ENCODE peak calls at places on chromosomes 4 and X, in five cellular contexts. J is caudate nucleus, G is kidney epithelial cell, D is AG04450, A is AG08396. I is an unnamed sample.

GRCh38 chrX:106894392-106894909 is 8.7 kb downstream of the RIPPLY1 start:
- DNase-seq in J (peak; percentile 2), G (no peak), D (peak; percentile 30), A (peak; percentile 71), I (peak; percentile 33)

GRCh38 chrX:97766496-97767095 is 882.9 kb downstream of the RPA4 start:
- DNase-seq in J (no peak), G (no peak), D (no peak), A (no peak), I (no peak)

GRCh38 chr4:19478791-19479190 is 772.9 kb upstream of the SLIT2 start:
- DNase-seq in J (no peak), G (no peak), D (peak; percentile 27), A (peak; percentile 13), I (no peak)

GRCh38 chr4:2062808-2063524 is 3.8 kb downstream of the NAT8L start:
- DNase-seq in J (no peak), G (no peak), D (no peak), A (no peak), I (no peak)

GRCh38 chr4:76342191-76342590 is 35.7 kb downstream of the STBD1 start:
- DNase-seq in J (no peak), G (peak; percentile 18), D (no peak), A (no peak), I (no peak)

GRCh38 chr4:180669637-180670036 is 1573.6 kb upstream of the TENM3 start:
- DNase-seq in J (no peak), G (peak; percentile 93), D (no peak), A (no peak), I (no peak)

GRCh38 chr4:106502106-106502699 is 133.6 kb upstream of the GIMD1 start:
- DNase-seq in J (no peak), G (peak; percentile 14), D (peak; percentile 7), A (peak; percentile 59), I (no peak)

GRCh38 chr4:74755486-74755885 is 38.8 kb downstream of the BTC start:
- DNase-seq in J (no peak), G (no peak), D (no peak), A (peak; percentile 23), I (no peak)

GRCh38 chr4:8201341-8201781 is 2.3 kb downstream of the SH3TC1 start:
- DNase-seq in J (no peak), G (no peak), D (no peak), A (no peak), I (no peak)

GRCh38 chrX:129565046-129565649 is 25.1 kb downstream of the OCRL start:
- DNase-seq in J (no peak), G (no peak), D (no peak), A (no peak), I (no peak)

GRCh38 chr4:38150021-38150671 is 189.9 kb downstream of the PTTG2 start:
- DNase-seq in J (no peak), G (no peak), D (no peak), A (no peak), I (no peak)

GRCh38 chr4:176949022-176949421 is 156.3 kb upstream of the VEGFC start:
- DNase-seq in J (no peak), G (no peak), D (peak; percentile 86), A (peak; percentile 64), I (no peak)

GRCh38 chr4:174600391-174600790 is 78.1 kb upstream of the HPGD start:
- DNase-seq in J (no peak), G (no peak), D (no peak), A (no peak), I (no peak)

GRCh38 chr4:188171551-188171950 is 32.3 kb downstream of the TRIML1 start:
- DNase-seq in J (no peak), G (no peak), D (no peak), A (no peak), I (no peak)

GRCh38 chr4:107826427-107826980 is 1.8 kb downstream of the SGMS2 start:
- DNase-seq in J (no peak), G (peak; percentile 60), D (no peak), A (no peak), I (no peak)

GRCh38 chr4:86857341-86858052 is 8.3 kb upstream of the SLC10A6 start:
- DNase-seq in J (no peak), G (no peak), D (no peak), A (no peak), I (no peak)

GRCh38 chr4:36192922-36193321 is 51.4 kb downstream of the ARAP2 start:
- DNase-seq in J (no peak), G (no peak), D (no peak), A (no peak), I (no peak)

GRCh38 chr4:109729155-109729562 is 711 bp downstream of the PLA2G12A start:
- DNase-seq in J (no peak), G (no peak), D (no peak), A (no peak), I (no peak)

GRCh38 chrX:16114640-16115039 is 8.7 kb upstream of the GRPR start:
- DNase-seq in J (no peak), G (no peak), D (peak; percentile 45), A (no peak), I (no peak)

GRCh38 chr4:111464251-111465045 is 680.8 kb upstream of the FAM241A start:
- DNase-seq in J (no peak), G (no peak), D (no peak), A (no peak), I (no peak)

GRCh38 chrX:13001961-13002671 is 27.2 kb downstream of the TMSB4X start:
- DNase-seq in J (no peak), G (no peak), D (no peak), A (no peak), I (no peak)

GRCh38 chrX:128622296-128622695 is 570.1 kb upstream of the ACTRT1 start:
- DNase-seq in J (no peak), G (no peak), D (no peak), A (no peak), I (no peak)

GRCh38 chr4:26372525-26373172 is 51.8 kb downstream of the RBPJ start:
- DNase-seq in J (no peak), G (peak; percentile 29), D (peak; percentile 21), A (no peak), I (no peak)

GRCh38 chr4:8917868-8918783 is 46.5 kb upstream of the HMX1 start:
- DNase-seq in J (no peak), G (peak; percentile 0), D (no peak), A (peak; percentile 79), I (peak; percentile 38)

GRCh38 chr4:5504486-5504885 is 203.9 kb downstream of the EVC2 start:
- DNase-seq in J (no peak), G (no peak), D (no peak), A (no peak), I (no peak)

GRCh38 chr4:173522874-173523395 is 7.1 kb downstream of the HAND2 start:
- DNase-seq in J (no peak), G (no peak), D (no peak), A (no peak), I (no peak)

GRCh38 chrX:68832516-68833447 is 4.0 kb downstream of the EFNB1 start:
- DNase-seq in J (no peak), G (no peak), D (no peak), A (no peak), I (no peak)

GRCh38 chr4:139501117-139501516 is 47.2 kb downstream of the RAB33B start:
- DNase-seq in J (no peak), G (no peak), D (no peak), A (no peak), I (no peak)

GRCh38 chr4:183142566-183143545 is 43.8 kb downstream of the WWC2 start:
- DNase-seq in J (no peak), G (no peak), D (no peak), A (no peak), I (no peak)

GRCh38 chr4:168618577-168619265 is 121.9 kb downstream of the PALLD start:
- DNase-seq in J (no peak), G (no peak), D (no peak), A (peak; percentile 19), I (no peak)

GRCh38 chr4:6019316-6020263 is 1.4 kb upstream of the C4orf50 start:
- DNase-seq in J (peak; percentile 55), G (no peak), D (peak; percentile 2), A (peak; percentile 51), I (peak; percentile 49)

GRCh38 chrX:154749856-154750255 is 1.0 kb downstream of the GAB3 start:
- DNase-seq in J (no peak), G (no peak), D (no peak), A (no peak), I (no peak)

GRCh38 chr4:40976343-40976742 is 226.6 kb downstream of the NSUN7 start:
- DNase-seq in J (no peak), G (no peak), D (peak; percentile 41), A (peak; percentile 37), I (no peak)

GRCh38 chr4:94641702-94642560 is 115.8 kb upstream of the BMPR1B start:
- DNase-seq in J (no peak), G (peak; percentile 73), D (no peak), A (peak; percentile 16), I (no peak)

GRCh38 chrX:23012162-23012561 is 12.4 kb downstream of the DDX53 start:
- DNase-seq in J (no peak), G (no peak), D (no peak), A (no peak), I (no peak)

GRCh38 chr4:176436500-176436973 is 116.8 kb downstream of the SPCS3 start:
- DNase-seq in J (no peak), G (peak; percentile 41), D (peak; percentile 46), A (no peak), I (no peak)

I was measured in occipital lobe.